ENCODE peak calls at places on chromosomes 3 and 15, in six cellular contexts. S is PC-9, V is psoas muscle, H is esophagus muscularis mucosa, T is HCT116, D is adrenal gland. M is an unnamed sample. For H3K9me3, the result is how much of the 10 kb centered on the place peaks cover.

GRCh38 chr3:135908225-135908624 is 57.3 kb upstream of the PPP2R3A start:
- DNase-seq in S (peak), V (no peak), H (peak), T (peak), D (no peak), M (no peak)

GRCh38 chr15:67003586-67003985 is 61.8 kb upstream of the SMAD3 start:
- DNase-seq in S (peak), V (no peak), H (peak), T (no peak), D (no peak), M (no peak)

GRCh38 chr3:150286390-150287147 is 121.5 kb upstream of the TSC22D2 start:
- DNase-seq in S (peak), V (no peak), H (no peak), T (peak), D (peak), M (no peak)

GRCh38 chr15:38885001-38885400 is 320.4 kb upstream of the RASGRP1 start:
- DNase-seq in S (no peak), V (no peak), H (no peak), T (no peak), D (no peak), M (no peak)

GRCh38 chr3:148955544-148956346 is 35.6 kb upstream of the GYG1 start:
- DNase-seq in S (peak), V (peak), H (no peak), T (peak), D (peak), M (no peak)

GRCh38 chr3:189842681-189843602 is 211.8 kb downstream of the TP63 start:
- DNase-seq in S (peak), V (peak), H (no peak), T (no peak), D (no peak), M (no peak)

GRCh38 chr15:94125131-94125530 is 106.2 kb upstream of the MCTP2 start:
- DNase-seq in S (no peak), V (no peak), H (no peak), T (no peak), D (no peak), M (no peak)

GRCh38 chr3:11835028-11835639 is 11.6 kb downstream of the TAMM41 start:
- DNase-seq in S (no peak), V (no peak), H (no peak), T (no peak), D (no peak), M (no peak)

GRCh38 chr15:74795961-74796625 is 14.2 kb downstream of the CSK start:
- DNase-seq in S (no peak), V (no peak), H (no peak), T (no peak), D (no peak), M (no peak)

GRCh38 chr3:126991366-126992200 is 8.7 kb downstream of the PLXNA1 start:
- DNase-seq in S (no peak), V (no peak), H (no peak), T (no peak), D (no peak), M (no peak)

GRCh38 chr3:15303728-15304127 is 28.7 kb downstream of the SH3BP5 start:
- DNase-seq in S (no peak), V (no peak), H (no peak), T (no peak), D (no peak), M (no peak)

GRCh38 chr3:156840826-156841689 is 14.9 kb downstream of the LEKR1 start:
- DNase-seq in S (no peak), V (no peak), H (no peak), T (no peak), D (no peak), M (no peak)

GRCh38 chr15:31387483-31388118 is 61.0 kb downstream of the KLF13 start:
- DNase-seq in S (no peak), V (peak), H (no peak), T (no peak), D (peak), M (no peak)

GRCh38 chr3:143726727-143727126 is 121.5 kb downstream of the SLC9A9 start:
- DNase-seq in S (no peak), V (no peak), H (no peak), T (no peak), D (no peak), M (no peak)

GRCh38 chr15:51649659-51650521 is 27.3 kb upstream of the DMXL2 start:
- DNase-seq in S (peak), V (no peak), H (no peak), T (peak), D (peak), M (no peak)

GRCh38 chr15:45588199-45588910 is 1.2 kb downstream of the BLOC1S6 start:
- DNase-seq in S (no peak), V (no peak), H (peak), T (no peak), D (no peak), M (no peak)

GRCh38 chr3:12974819-12975218 is 98.4 kb downstream of the IQSEC1 start:
- DNase-seq in S (no peak), V (no peak), H (no peak), T (no peak), D (no peak), M (no peak)

GRCh38 chr15:98681061-98681460 is 32.7 kb downstream of the IGF1R start:
- DNase-seq in S (no peak), V (no peak), H (no peak), T (no peak), D (no peak), M (no peak)

GRCh38 chr15:59396660-59397059 is 24.0 kb upstream of the MYO1E start:
- DNase-seq in S (no peak), V (no peak), H (no peak), T (no peak), D (no peak), M (no peak)

GRCh38 chr3:15973414-15973813 is 175.6 kb upstream of the ANKRD28 start:
- DNase-seq in S (no peak), V (no peak), H (peak), T (no peak), D (no peak), M (no peak)

GRCh38 chr3:120908803-120909601 is 997 bp downstream of the STXBP5L start:
- DNase-seq in S (no peak), V (peak), H (no peak), T (no peak), D (peak), M (peak)

GRCh38 chr15:27706300-27706699 is 392.8 kb downstream of the OCA2 start:
- DNase-seq in S (no peak), V (no peak), H (no peak), T (no peak), D (no peak), M (no peak)
- H3K9me3 ChIP-seq in S (under half), V (under half), H (under half), T (under half), D (under half), M (under half)

DNA sequence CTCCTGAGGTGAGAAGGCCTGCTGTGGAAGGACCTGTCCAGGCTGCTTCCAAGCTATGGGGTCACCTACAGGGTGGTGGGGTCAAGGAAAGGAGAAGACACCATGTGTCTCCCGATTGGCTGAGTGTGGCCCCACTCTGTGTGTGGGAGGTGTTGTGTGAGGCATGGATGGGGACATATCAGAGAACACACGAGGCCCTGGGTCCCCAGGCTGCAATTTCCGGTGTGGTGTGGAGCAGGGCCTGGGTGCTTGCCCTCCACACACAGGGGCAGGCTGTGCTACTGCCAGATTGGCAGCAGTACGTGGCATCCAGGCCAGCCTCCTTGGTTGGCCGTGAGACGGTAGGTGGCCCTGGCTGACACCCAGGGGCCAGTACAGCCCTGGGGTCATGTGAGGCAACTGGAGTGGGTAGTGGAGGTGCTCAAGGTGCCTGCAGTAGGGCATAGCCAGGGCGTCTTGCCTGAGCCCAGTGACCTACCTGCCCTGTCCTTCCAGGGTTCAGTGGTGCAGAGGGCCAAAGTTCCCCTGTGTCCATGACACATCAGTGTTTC is 233.8 kb downstream of the SNRPN start:
- DNase-seq in S (no peak), V (no peak), H (no peak), T (no peak), D (no peak), M (no peak)
- H3K9me3 ChIP-seq in S (under half), V (under half), H (under half), T (under half), D (under half), M (under half)

DNA sequence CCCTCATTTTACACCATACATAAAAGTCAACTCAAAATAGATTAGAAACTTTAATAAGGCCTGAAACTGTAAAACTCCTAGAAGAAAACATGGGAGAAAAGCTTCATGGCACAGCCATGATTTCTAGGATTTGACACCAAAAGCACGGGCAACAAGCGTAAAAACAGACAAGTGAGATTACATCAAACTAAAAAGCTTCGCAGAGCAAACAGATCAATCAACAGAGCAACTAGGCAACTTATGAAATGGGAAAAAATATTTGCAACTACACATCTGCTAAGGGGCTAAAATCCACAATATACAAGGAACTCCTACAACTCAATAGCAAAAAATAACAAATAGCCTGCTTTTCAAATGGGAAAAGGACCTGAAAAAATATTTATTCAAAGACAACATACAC is 26.1 kb downstream of the ZNF148 start:
- DNase-seq in S (no peak), V (no peak), H (no peak), T (no peak), D (no peak), M (no peak)
- H3K9me3 ChIP-seq in S (under half), V (under half), H (under half), T (under half), D (under half), M (under half)

GRCh38 chr3:178989821-178990220 is 81.8 kb downstream of the ZMAT3 start:
- DNase-seq in S (no peak), V (no peak), H (no peak), T (no peak), D (no peak), M (no peak)
- H3K9me3 ChIP-seq in S (under half), V (under half), H (under half), T (under half), D (under half), M (under half)

GRCh38 chr15:65751431-65751830 is 40.7 kb downstream of the DENND4A start:
- DNase-seq in S (no peak), V (no peak), H (no peak), T (no peak), D (no peak), M (no peak)

GRCh38 chr15:65743637-65744252 is 48.3 kb downstream of the DENND4A start:
- DNase-seq in S (no peak), V (no peak), H (no peak), T (no peak), D (no peak), M (no peak)

GRCh38 chr15:65752151-65752700 is 39.9 kb downstream of the DENND4A start:
- DNase-seq in S (no peak), V (no peak), H (no peak), T (no peak), D (no peak), M (no peak)

GRCh38 chr15:65747265-65747664 is 44.8 kb downstream of the DENND4A start:
- DNase-seq in S (no peak), V (no peak), H (no peak), T (no peak), D (no peak), M (no peak)
- H3K9me3 ChIP-seq in S (under half), V (under half), H (under half), T (under half), D (under half), M (under half)

GRCh38 chr3:25495726-25496125 is 67.7 kb downstream of the RARB start:
- DNase-seq in S (no peak), V (no peak), H (no peak), T (no peak), D (no peak), M (no peak)
- H3K9me3 ChIP-seq in S (under half), V (under half), H (under half), T (under half), D (under half), M (under half)

DNA sequence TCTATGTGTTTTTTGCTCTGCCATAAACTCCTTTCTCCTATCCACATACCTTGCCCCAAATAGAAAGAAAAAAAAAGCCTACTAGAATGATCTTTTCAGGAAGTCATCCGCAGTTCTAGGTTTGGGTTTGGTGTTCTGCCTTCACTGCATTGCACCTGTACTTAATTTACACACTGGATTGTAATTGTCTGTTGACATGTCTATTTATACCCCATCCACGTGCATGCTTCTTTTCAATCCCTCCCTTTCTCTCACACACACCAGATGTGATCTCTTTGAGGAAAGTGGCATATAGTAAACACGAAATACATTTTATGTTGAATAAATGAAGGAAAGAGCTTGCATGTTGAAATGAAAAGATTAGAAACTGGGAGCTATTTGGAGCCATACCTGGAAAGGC is 860.2 kb upstream of the SEMA6D start:
- DNase-seq in S (no peak), V (no peak), H (no peak), T (no peak), D (no peak), M (no peak)
- H3K9me3 ChIP-seq in S (under half), V (under half), H (under half), T (half or more), D (under half), M (under half)

GRCh38 chr15:25089577-25089976 is 134.8 kb downstream of the SNRPN start:
- DNase-seq in S (no peak), V (no peak), H (no peak), T (no peak), D (no peak), M (no peak)
- H3K9me3 ChIP-seq in S (under half), V (half or more), H (half or more), T (half or more), D (under half), M (under half)

GRCh38 chr15:25207369-25207768 is 231.5 kb downstream of the UBE3A start:
- DNase-seq in S (no peak), V (no peak), H (no peak), T (no peak), D (no peak), M (no peak)
- H3K9me3 ChIP-seq in S (under half), V (under half), H (under half), T (under half), D (under half), M (under half)

M was measured in T-helper 17 cell.